ENCODE peak calls at places on chromosomes 1 and 21, in four cellular contexts. I, Q, M and N are unnamed samples.

GRCh38 chr21:19553930-19554615 is 1150.5 kb upstream of the TMPRSS15 start:
- DNase-seq in I (no peak), Q (no peak), M (no peak), N (no peak)

GRCh38 chr1:227886993-227887696 is 60.6 kb downstream of the WNT9A start:
- DNase-seq in M (no peak), I (no peak), Q (no peak), N (no peak)

GRCh38 chr1:9249534-9250335 is 15.2 kb downstream of the H6PD start:
- DNase-seq in M (peak), I (no peak), Q (peak), N (no peak)

GRCh38 chr21:28069446-28069845 is 923.2 kb downstream of the LTN1 start:
- DNase-seq in Q (no peak), M (no peak), I (no peak), N (no peak)

GRCh38 chr1:3778590-3779264 is 6.2 kb downstream of the SMIM1 start:
- DNase-seq in M (no peak), Q (no peak), I (no peak), N (no peak)

GRCh38 chr1:33367488-33368405 is 46.8 kb upstream of the A3GALT2 start:
- DNase-seq in Q (peak), M (peak), I (peak), N (no peak)

GRCh38 chr1:78441921-78442320 is 48.9 kb upstream of the PTGFR start:
- DNase-seq in M (no peak), Q (no peak), I (no peak), N (no peak)

GRCh38 chr1:106049595-106049994 is 1006.9 kb upstream of the PRMT6 start:
- DNase-seq in I (no peak), M (no peak), Q (no peak), N (no peak)

GRCh38 chr21:45538381-45539045 is 3.7 kb downstream of the SLC19A1 start:
- DNase-seq in Q (no peak), I (no peak), M (no peak), N (no peak)

GRCh38 chr1:53968125-53968513 is 22.0 kb downstream of the LRRC42 start:
- DNase-seq in I (no peak), M (peak), Q (no peak), N (no peak)

GRCh38 chr1:145879775-145880174 is 5.9 kb downstream of the ANKRD35 start:
- DNase-seq in I (no peak), M (no peak), Q (no peak), N (no peak)

GRCh38 chr1:59013928-59014279 is 230.1 kb upstream of the JUN start:
- DNase-seq in I (no peak), M (no peak), Q (no peak), N (no peak)
- H3K4me3 ChIP-seq in I (no peak), M (no peak), Q (no peak), N (peak)

DNA sequence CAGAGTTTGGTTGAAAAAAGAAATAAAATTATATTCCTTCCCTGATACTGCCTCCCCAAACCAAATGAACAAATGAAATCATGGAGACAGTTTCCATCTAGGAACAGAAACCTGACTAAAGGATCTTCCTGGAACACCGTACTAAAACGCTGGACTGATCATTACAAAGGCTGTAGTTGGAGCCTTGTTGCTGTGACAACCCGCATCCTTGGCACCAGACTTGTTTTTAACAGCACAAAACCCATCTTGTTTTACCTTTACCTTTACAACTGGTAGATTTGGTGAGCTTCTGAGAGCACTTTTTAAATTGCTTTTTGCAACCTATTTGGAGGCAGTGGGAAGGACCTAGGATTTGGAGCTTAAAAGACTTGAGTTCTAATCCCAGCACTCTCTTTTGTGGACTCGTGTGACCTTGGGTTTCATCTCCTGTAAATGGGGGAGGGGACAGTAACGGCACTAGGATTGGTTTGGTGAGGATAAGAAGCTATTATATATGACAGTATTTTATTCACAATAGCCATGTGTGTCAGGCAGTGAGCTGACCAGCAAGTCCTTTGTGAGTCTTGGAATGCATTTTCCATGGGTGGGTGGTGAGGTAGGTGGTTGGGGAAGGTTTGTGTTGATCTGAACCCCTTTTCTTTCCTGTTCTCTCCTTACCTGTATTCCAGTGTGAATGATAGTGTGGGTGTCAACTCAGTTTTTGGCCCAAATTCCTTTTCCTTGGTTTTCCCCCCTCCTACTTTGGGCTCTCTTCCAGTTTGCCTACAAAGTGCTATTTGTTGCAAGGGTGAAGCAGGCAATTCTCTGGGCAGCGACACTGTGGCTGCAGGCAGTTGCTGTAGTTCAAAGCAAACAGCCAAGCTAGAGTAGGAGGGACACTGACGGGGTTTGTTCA is 12.6 kb downstream of the LRRC8D start:
- DNase-seq in M (peak), Q (no peak), I (no peak), N (no peak)
- TF ChIP-seq TCF7L2 in M (no peak), Q (no peak), I (no peak), N (no peak)

DNA sequence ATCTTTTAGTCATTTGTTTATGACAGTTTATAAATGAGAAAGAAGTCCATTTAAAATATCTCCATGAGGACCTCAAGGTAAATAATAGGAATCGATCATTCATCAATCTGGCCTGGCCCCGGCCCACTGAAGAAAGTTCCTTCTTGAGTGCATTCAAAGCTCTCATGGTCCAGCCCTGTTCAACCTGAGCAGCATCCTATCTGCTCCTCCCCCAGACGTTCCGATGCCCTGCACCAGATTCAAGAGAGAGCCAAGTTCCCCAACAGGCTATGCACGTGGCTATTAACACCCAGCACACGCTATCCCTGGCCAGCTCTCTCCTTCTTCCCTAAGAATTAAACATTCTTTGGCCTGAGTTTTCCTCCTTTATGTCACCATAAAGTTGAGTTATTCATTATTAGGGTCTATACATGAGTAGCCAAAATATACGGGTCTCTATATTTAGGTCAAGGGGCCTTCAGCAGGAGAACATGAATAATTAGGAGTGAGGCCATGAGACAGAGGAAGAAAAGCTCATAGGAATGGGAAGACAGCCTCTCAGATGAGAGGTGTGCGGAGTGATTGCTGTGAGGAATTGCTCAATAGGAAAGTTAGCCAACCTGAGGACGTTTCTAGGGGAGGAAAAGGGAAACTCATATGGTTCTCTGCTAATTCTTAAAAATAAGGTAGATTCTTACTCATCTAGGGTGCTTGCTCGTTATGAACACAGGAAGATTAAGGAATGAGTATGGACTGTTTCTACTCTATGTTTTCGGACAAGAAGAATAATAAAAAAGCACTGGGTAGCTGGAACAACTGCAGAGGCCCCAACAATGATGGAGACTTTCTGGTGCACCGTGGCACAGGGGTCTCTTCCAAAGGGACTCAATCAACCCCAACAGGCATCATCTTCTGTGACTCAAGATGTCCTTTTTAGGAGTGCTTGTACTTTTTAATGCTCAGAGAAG is 23.6 kb downstream of the RUNX1 start:
- DNase-seq in Q (no peak), I (no peak), M (no peak), N (no peak)
- H3K4me3 ChIP-seq in Q (no peak), I (no peak), M (no peak), N (no peak)

GRCh38 chr1:2541619-2542246 is 11.7 kb upstream of the HES5 start:
- DNase-seq in I (no peak), Q (peak), M (no peak), N (no peak)
- TF ChIP-seq TCF7L2 in I (no peak), Q (no peak), M (no peak), N (no peak)

GRCh38 chr1:1880617-1881312 is 10.1 kb downstream of the GNB1 start:
- DNase-seq in Q (no peak), I (no peak), M (no peak), N (no peak)
- H3K4me3 ChIP-seq in Q (no peak), I (no peak), M (no peak), N (no peak)

DNA sequence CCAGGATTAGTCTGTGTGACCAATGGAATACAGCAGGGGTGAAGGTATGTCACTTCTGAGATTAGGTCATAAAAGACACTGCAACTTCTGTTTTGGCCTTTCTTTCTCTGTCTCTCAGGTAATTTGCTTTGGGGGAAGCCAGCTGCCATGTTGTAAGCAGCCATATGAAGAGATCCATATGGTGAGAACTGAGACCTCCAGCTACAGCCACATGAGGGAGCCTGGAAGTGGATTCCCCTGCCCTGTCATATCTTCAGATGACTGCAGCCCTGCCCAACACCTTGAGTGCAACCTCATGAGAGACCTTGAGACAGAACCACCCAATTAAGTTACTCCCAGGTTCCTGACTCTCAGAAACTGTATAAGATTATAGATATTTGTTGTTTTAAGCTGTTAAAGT is 70.1 kb upstream of the ESRRG start:
- DNase-seq in M (no peak), Q (no peak), I (no peak), N (no peak)
- TF ChIP-seq TCF7L2 in M (no peak), Q (no peak), I (no peak), N (no peak)